ENCODE peak calls at places on chromosomes 2 and 18, in six cellular contexts. L is AG10803, J is sigmoid colon, P is AG04450, Z is breast epithelium, T is transverse colon. V is an unnamed sample.

GRCh38 chr2:190781604-190782198 is 98.9 kb upstream of the GLS start:
- DNase-seq in L (peak), Z (no peak), J (peak), P (peak), T (peak), V (no peak)

GRCh38 chr2:168515502-168515901 is 59.4 kb downstream of the CERS6 start:
- DNase-seq in J (no peak), T (no peak), Z (no peak), P (peak), L (peak), V (peak)

GRCh38 chr2:226640501-226640900 is 159.1 kb downstream of the IRS1 start:
- DNase-seq in J (no peak), T (no peak), P (no peak), L (no peak), Z (no peak), V (no peak)

GRCh38 chr2:139876964-139877363 is 1096.8 kb upstream of the NXPH2 start:
- DNase-seq in P (no peak), L (no peak), J (no peak), Z (no peak), T (no peak), V (no peak)

GRCh38 chr18:48663096-48663930 is 124.5 kb downstream of the CTIF start:
- DNase-seq in T (no peak), Z (no peak), L (no peak), P (no peak), J (peak), V (no peak)

GRCh38 chr2:191374366-191374765 is 129.2 kb downstream of the MYO1B start:
- DNase-seq in L (peak), T (no peak), P (no peak), Z (no peak), J (no peak), V (no peak)

GRCh38 chr18:57943723-57944122 is 100.3 kb upstream of the NEDD4L start:
- DNase-seq in J (no peak), Z (no peak), T (no peak), P (peak), L (no peak), V (no peak)

GRCh38 chr2:217614498-217614897 is 388.3 kb downstream of the TNS1 start:
- DNase-seq in L (no peak), T (no peak), P (no peak), Z (no peak), J (no peak), V (no peak)

GRCh38 chr2:174600349-174600748 is 2.7 kb upstream of the WIPF1 start:
- DNase-seq in T (no peak), J (no peak), L (no peak), Z (no peak), P (no peak), V (no peak)

GRCh38 chr2:212364106-212364505 is 174.5 kb downstream of the ERBB4 start:
- DNase-seq in Z (no peak), T (no peak), L (peak), J (no peak), P (no peak), V (no peak)

GRCh38 chr2:3522851-3523481 is 3.6 kb upstream of the ADI1 start:
- DNase-seq in P (no peak), T (peak), Z (no peak), L (peak), J (peak), V (no peak)

GRCh38 chr2:33317369-33318015 is 159.0 kb upstream of the RASGRP3 start:
- DNase-seq in J (no peak), T (no peak), L (peak), P (no peak), Z (no peak), V (no peak)

GRCh38 chr2:138269726-138270125 is 231.8 kb upstream of the SPOPL start:
- DNase-seq in Z (no peak), L (peak), J (no peak), P (no peak), T (no peak), V (peak)

GRCh38 chr2:112542974-112543760 is 902 bp downstream of the POLR1B start:
- DNase-seq in P (no peak), T (no peak), Z (no peak), L (peak), J (no peak), V (peak)

GRCh38 chr2:156697906-156698305 is 261.7 kb downstream of the GPD2 start:
- DNase-seq in T (no peak), P (no peak), Z (no peak), L (no peak), J (no peak), V (no peak)

GRCh38 chr18:55579471-55579870 is 8.5 kb downstream of the TCF4 start:
- DNase-seq in P (no peak), J (no peak), Z (no peak), L (no peak), T (no peak), V (no peak)

GRCh38 chr18:36634573-36635216 is 194.1 kb downstream of the TPGS2 start:
- DNase-seq in T (no peak), J (no peak), P (no peak), L (no peak), Z (no peak), V (no peak)

GRCh38 chr2:46816151-46816845 is 99.3 kb downstream of the MCFD2 start:
- DNase-seq in Z (peak), T (no peak), J (no peak), P (no peak), L (no peak), V (no peak)

GRCh38 chr2:147091448-147091847 is 753.4 kb upstream of the ACVR2A start:
- DNase-seq in Z (no peak), P (no peak), T (no peak), L (no peak), J (no peak), V (no peak)

GRCh38 chr2:96537734-96538486 is 1.4 kb downstream of the ARID5A start:
- DNase-seq in J (no peak), P (no peak), L (no peak), T (no peak), Z (no peak), V (no peak)

GRCh38 chr2:231689509-231689893 is 18.8 kb upstream of the PTMA start:
- DNase-seq in T (no peak), L (no peak), Z (no peak), P (no peak), J (no peak), V (no peak)

GRCh38 chr2:217932661-217933325 is 70.0 kb downstream of the TNS1 start:
- DNase-seq in P (no peak), J (no peak), T (no peak), L (no peak), Z (no peak), V (no peak)

GRCh38 chr2:134429886-134430285 is 176.0 kb downstream of the MGAT5 start:
- DNase-seq in P (no peak), J (no peak), L (no peak), T (no peak), Z (no peak), V (no peak)

GRCh38 chr2:239312741-239313246 is 88.0 kb downstream of the HDAC4 start:
- DNase-seq in J (peak), Z (peak), P (no peak), T (peak), L (peak), V (no peak)

GRCh38 chr2:191739194-191739593 is 61.3 kb downstream of the NABP1 start:
- DNase-seq in L (no peak), Z (no peak), T (no peak), P (no peak), J (no peak), V (no peak)

GRCh38 chr18:3036108-3036507 is 23.2 kb upstream of the LPIN2 start:
- DNase-seq in T (no peak), Z (no peak), L (no peak), P (no peak), J (no peak), V (no peak)

GRCh38 chr2:6392966-6393365 is 472.7 kb downstream of the CMPK2 start:
- DNase-seq in Z (no peak), P (no peak), J (no peak), L (peak), T (no peak), V (no peak)

GRCh38 chr2:20106746-20107145 is 55.3 kb upstream of the LAPTM4A start:
- DNase-seq in P (no peak), T (peak), L (no peak), J (no peak), Z (peak), V (no peak)

GRCh38 chr2:105437708-105438103 is 38.9 kb upstream of the FHL2 start:
- DNase-seq in L (peak), Z (no peak), J (no peak), P (peak), T (no peak), V (no peak)

GRCh38 chr2:182852090-182852489 is 14.3 kb downstream of the FRZB start:
- DNase-seq in P (no peak), L (no peak), T (no peak), J (peak), Z (no peak), V (no peak)

GRCh38 chr2:166632616-166633015 is 138.6 kb upstream of the SCN7A start:
- DNase-seq in Z (no peak), P (peak), T (no peak), L (peak), J (no peak), V (peak)

GRCh38 chr2:21467910-21468309 is 344.1 kb downstream of the TDRD15 start:
- DNase-seq in T (no peak), P (no peak), Z (no peak), L (no peak), J (no peak), V (no peak)

GRCh38 chr2:237524631-237525030 is 37.6 kb downstream of the MLPH start:
- DNase-seq in P (no peak), L (no peak), T (no peak), Z (no peak), J (no peak), V (no peak)

GRCh38 chr2:494853-495252 is 182.4 kb downstream of the TMEM18 start:
- DNase-seq in J (no peak), T (no peak), L (no peak), Z (no peak), P (no peak), V (no peak)
- TF ChIP-seq CTCF in J (no peak), T (no peak), L (no peak), Z (no peak), P (no peak), V (no peak)

GRCh38 chr2:173547493-173547892 is 192.8 kb downstream of the CDCA7 start:
- DNase-seq in P (no peak), T (no peak), L (no peak), Z (no peak), J (no peak), V (no peak)
- H3K4me3 ChIP-seq in P (no peak), T (no peak), L (no peak), Z (no peak), J (no peak), V (no peak)

GRCh38 chr2:121902171-121902591 is 146.7 kb downstream of the TSN start:
- DNase-seq in Z (no peak), J (no peak), P (no peak), L (peak), T (no peak), V (no peak)
- TF ChIP-seq CTCF in Z (no peak), J (no peak), P (no peak), L (peak), T (no peak), V (no peak)

GRCh38 chr18:69580107-69580506 is 179.4 kb downstream of the DOK6 start:
- DNase-seq in Z (no peak), T (no peak), P (no peak), J (no peak), L (peak), V (no peak)
- H3K4me3 ChIP-seq in Z (no peak), T (no peak), P (no peak), J (no peak), L (no peak), V (no peak)

DNA sequence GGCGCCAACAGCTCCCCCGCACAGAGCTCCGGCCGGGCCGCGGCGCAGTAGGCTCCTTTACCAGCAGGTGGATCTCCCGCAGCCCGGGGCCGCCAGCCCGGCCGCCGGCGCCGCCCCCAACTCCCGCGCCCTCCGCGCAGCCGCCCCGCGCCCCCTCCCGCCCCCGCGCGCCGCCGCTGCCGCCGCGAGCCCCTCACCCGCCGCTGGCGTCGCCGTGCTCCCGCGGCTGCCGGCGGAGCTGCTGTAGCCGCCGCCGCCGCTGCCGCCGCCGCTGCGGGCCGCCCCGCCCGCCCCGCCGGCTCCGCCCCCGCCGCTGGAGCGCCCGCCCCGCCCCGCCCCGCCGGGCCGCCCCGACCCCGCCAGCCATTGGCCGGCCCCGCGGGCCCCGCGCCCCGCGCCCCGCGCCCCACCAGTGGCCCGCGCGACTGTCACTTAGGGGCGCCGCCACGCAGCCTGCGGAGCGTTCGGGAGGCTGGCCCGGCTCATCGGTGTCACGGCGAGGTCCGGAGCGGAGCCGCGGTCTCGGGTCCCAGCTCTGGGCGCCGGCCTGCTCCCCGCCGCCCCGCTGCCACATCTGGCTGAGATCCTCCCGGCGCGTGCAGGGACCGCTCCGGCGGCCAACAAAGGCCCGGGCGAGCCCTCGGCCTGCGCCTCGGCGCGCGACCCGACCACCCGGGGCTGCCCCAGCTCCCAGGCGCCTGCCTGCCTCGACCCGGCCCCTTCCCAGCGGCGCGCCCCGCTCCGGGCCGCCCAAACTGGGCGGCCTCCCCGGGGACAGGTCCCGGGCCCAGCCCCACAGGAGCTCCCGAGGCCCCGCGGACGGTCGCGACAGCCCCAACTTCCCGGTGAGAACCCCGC is at the start of gene MGAT4A:
- DNase-seq in T (peak), L (peak), J (peak), Z (peak), P (no peak), V (no peak)
- TF ChIP-seq CTCF in T (no peak), L (no peak), J (no peak), Z (no peak), P (peak), V (peak)

DNA sequence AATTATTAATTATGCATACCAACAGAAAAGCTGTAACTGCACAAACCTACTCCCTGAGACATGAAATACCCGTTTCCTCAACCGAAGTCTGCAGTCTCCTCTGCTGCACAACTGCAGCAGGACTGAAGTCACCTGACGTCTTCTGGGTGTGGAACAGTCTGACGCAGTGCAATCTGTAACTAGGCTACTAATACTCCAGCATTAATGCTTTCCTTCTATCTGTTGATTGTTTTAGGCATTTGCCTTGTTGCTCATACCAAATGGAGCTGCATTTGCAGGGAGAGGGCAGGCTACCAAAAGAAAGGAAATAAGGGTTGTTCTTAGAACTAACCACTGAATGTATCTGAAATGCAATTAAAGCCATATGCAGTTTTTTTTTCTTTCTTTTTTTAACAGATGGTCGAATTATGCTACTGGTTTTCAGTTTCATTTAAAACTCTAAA is 40.1 kb downstream of the RTN4 start:
- DNase-seq in P (no peak), L (peak), Z (peak), T (peak), J (peak), V (peak)
- H3K4me3 ChIP-seq in P (no peak), L (peak), Z (peak), T (peak), J (peak), V (peak)

DNA sequence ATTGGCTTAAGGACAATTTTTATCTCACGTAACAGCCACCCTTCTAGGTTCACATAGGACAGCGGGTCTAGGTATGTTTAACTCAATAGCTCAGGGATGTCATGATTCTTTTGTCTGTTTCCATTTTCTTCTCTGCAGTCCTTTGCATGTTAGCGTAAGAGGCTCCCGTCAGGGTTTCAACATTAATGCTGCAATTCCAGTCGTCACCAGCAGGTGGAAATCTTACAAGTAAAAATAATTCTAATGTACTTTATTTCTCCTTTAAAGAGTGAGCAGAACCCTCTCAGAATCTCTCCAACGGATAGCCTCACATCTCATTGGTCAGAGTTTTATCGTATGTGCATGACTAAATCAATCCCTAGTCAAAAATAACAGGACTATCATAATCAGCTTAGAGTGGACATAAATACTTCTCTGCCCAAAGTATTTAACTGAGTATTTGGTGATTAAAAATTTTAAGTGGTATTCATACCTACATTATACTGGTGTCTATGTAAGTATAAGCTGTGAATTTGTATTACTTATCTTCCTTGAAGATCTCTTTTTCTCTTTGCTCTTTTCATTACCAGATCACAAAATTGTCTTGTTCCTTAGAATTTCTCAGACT is 487.2 kb upstream of the GCFC2 start:
- DNase-seq in P (peak), Z (peak), J (peak), L (peak), T (peak), V (peak)
- TF ChIP-seq CTCF in P (peak), Z (peak), J (peak), L (peak), T (peak), V (peak)

DNA sequence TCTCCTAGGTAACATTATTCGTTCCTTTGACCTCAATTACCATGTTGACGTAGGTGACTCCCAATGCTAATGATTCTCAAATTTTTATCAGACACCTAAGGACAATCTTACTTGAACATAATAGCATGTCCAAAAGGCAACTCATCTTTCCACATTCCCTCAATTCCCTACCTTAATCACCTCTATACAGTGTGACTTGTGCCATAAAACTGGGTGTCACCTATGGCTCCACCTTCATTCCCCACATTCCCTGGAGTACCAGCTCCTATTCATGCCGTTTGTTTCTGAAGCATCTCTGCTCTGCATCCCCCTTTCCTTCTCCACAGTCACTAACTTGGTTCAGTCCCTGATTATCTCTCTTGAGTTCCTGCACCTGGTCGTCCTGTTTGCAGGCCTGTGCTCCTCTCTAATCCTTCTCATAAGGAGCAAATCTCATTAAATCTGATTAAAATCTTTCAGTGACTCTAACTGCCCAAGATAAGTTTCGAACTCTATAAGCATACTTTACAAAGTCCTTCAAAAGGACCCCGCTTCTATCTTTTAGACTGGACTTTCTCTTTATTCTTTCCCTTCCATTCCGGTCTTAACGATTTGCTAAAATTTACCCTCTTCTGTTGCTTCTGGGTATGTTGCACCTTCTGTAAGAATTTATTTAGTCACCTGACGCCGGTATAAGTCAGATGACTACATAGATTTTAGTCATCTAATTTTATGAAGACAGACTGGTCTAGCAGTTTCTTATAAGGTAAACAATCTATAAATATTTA is 128.7 kb downstream of the OSBPL1A start:
- DNase-seq in L (no peak), Z (no peak), P (no peak), T (peak), J (no peak), V (no peak)
- H3K4me3 ChIP-seq in L (no peak), Z (no peak), P (no peak), T (peak), J (peak), V (peak)

DNA sequence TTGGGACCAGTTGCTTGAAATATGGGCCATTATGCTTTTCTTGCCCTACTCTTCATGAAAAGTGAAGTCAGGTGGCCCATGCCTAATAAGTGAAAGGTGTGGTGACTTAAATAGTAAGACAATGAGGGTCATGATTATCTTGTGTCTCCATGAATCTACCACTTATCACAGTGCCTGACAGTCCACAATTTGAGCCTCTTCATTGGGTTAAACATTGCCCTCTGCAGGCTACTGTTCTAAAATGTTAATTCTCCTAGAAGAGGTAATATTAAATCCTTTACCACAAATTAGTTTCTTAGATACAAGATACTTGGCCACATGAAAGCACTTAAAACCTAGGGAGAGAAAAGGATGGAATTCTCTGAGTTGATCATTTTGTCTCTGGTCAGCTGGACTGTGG is 4.0 kb downstream of the EGR4 start:
- DNase-seq in Z (no peak), T (no peak), L (no peak), J (no peak), P (no peak), V (no peak)
- TF ChIP-seq CTCF in Z (no peak), T (no peak), L (no peak), J (no peak), P (peak), V (no peak)

V was measured in retinal pigment epithelial cell.